ENCODE peak calls at places on chromosomes 7 and 10, in five cellular contexts. One of them, this sample, is unnamed.
A peak's percentile ranks its signal among the peaks of the same experiment; 100 is the strongest.

GRCh38 chr7:128398016-128398840 is 11.6 kb downstream of the IMPDH1 start:
- DNase-seq in IMR-90: peak; percentile 41
- DNase-seq in osteocyte: no peak
- DNase-seq in stomach: peak; percentile 71
- DNase-seq in activated CD8-positive, alpha-beta memory T cell treated with anti-CD3 and anti-CD28 coated beads for 1 hour: no peak
- DNase-seq in this sample: peak; percentile 67

GRCh38 chr10:113226404-113226803 is 276.4 kb downstream of the TCF7L2 start:
- DNase-seq in IMR-90: no peak
- DNase-seq in osteocyte: no peak
- DNase-seq in stomach: no peak
- DNase-seq in activated CD8-positive, alpha-beta memory T cell treated with anti-CD3 and anti-CD28 coated beads for 1 hour: no peak
- DNase-seq in this sample: no peak

GRCh38 chr7:40499718-40500117 is 364.9 kb downstream of the SUGCT start:
- DNase-seq in IMR-90: no peak
- DNase-seq in osteocyte: no peak
- DNase-seq in stomach: no peak
- DNase-seq in activated CD8-positive, alpha-beta memory T cell treated with anti-CD3 and anti-CD28 coated beads for 1 hour: no peak
- DNase-seq in this sample: no peak

GRCh38 chr10:74249865-74250264 is 98.8 kb downstream of the ADK start:
- DNase-seq in IMR-90: peak; percentile 62
- DNase-seq in osteocyte: no peak
- DNase-seq in stomach: no peak
- DNase-seq in activated CD8-positive, alpha-beta memory T cell treated with anti-CD3 and anti-CD28 coated beads for 1 hour: no peak
- DNase-seq in this sample: no peak

GRCh38 chr10:129775681-129776080 is 188.4 kb downstream of the EBF3 start:
- DNase-seq in IMR-90: no peak
- DNase-seq in osteocyte: peak; percentile 80
- DNase-seq in stomach: peak; percentile 22
- DNase-seq in activated CD8-positive, alpha-beta memory T cell treated with anti-CD3 and anti-CD28 coated beads for 1 hour: no peak
- DNase-seq in this sample: no peak

GRCh38 chr10:112140110-112140755 is 43.3 kb downstream of the GPAM start:
- DNase-seq in IMR-90: peak; percentile 59
- DNase-seq in osteocyte: peak; percentile 90
- DNase-seq in stomach: peak; percentile 70
- DNase-seq in activated CD8-positive, alpha-beta memory T cell treated with anti-CD3 and anti-CD28 coated beads for 1 hour: peak; percentile 30
- DNase-seq in this sample: peak; percentile 67

GRCh38 chr7:157302314-157302711 is 34.5 kb upstream of the DNAJB6 start:
- DNase-seq in IMR-90: peak; percentile 33
- DNase-seq in osteocyte: no peak
- DNase-seq in stomach: peak; percentile 56
- DNase-seq in activated CD8-positive, alpha-beta memory T cell treated with anti-CD3 and anti-CD28 coated beads for 1 hour: peak; percentile 77
- DNase-seq in this sample: peak; percentile 32

GRCh38 chr7:87810130-87810529 is 66.0 kb downstream of the SLC25A40 start:
- DNase-seq in IMR-90: no peak
- DNase-seq in osteocyte: no peak
- DNase-seq in stomach: no peak
- DNase-seq in activated CD8-positive, alpha-beta memory T cell treated with anti-CD3 and anti-CD28 coated beads for 1 hour: no peak
- DNase-seq in this sample: no peak

GRCh38 chr7:45080265-45080957 is 8.4 kb downstream of the NACAD start:
- DNase-seq in IMR-90: no peak
- DNase-seq in osteocyte: no peak
- DNase-seq in stomach: no peak
- DNase-seq in activated CD8-positive, alpha-beta memory T cell treated with anti-CD3 and anti-CD28 coated beads for 1 hour: no peak
- DNase-seq in this sample: no peak

GRCh38 chr10:133258818-133259602 is 17.7 kb downstream of the ADAM8 start:
- DNase-seq in IMR-90: peak; percentile 100
- DNase-seq in osteocyte: peak; percentile 90
- DNase-seq in stomach: peak; percentile 77
- DNase-seq in activated CD8-positive, alpha-beta memory T cell treated with anti-CD3 and anti-CD28 coated beads for 1 hour: peak; percentile 80
- DNase-seq in this sample: peak; percentile 45

GRCh38 chr7:92631067-92631829 is 41.1 kb upstream of the FAM133B start:
- DNase-seq in IMR-90: no peak
- DNase-seq in osteocyte: no peak
- DNase-seq in stomach: no peak
- DNase-seq in activated CD8-positive, alpha-beta memory T cell treated with anti-CD3 and anti-CD28 coated beads for 1 hour: no peak
- DNase-seq in this sample: no peak